ENCODE peak calls at places on chromosome 1, in six cellular contexts. One of them, this sample, is unnamed.

GRCh38 chr1:55353709-55354620 is 138.8 kb upstream of the USP24 start:
- DNase-seq in MCF 10A: peak
- DNase-seq in GM13976: no peak
- DNase-seq in GM03348: no peak
- DNase-seq in activated CD8-positive, alpha-beta memory T cell treated with anti-CD3 and anti-CD28 coated beads for 24 hours: no peak
- DNase-seq in psoas muscle: peak
- DNase-seq in this sample: no peak

GRCh38 chr1:45400049-45400448 is 59.8 kb upstream of the MUTYH start:
- DNase-seq in GM03348: no peak
- DNase-seq in activated CD8-positive, alpha-beta memory T cell treated with anti-CD3 and anti-CD28 coated beads for 24 hours: no peak
- DNase-seq in MCF 10A: no peak
- DNase-seq in psoas muscle: no peak
- DNase-seq in GM13976: no peak
- DNase-seq in this sample: no peak

GRCh38 chr1:31707711-31708110 is 3.9 kb upstream of the COL16A1 start:
- DNase-seq in MCF 10A: peak
- DNase-seq in GM13976: peak
- DNase-seq in GM03348: peak
- DNase-seq in psoas muscle: no peak
- DNase-seq in activated CD8-positive, alpha-beta memory T cell treated with anti-CD3 and anti-CD28 coated beads for 24 hours: no peak
- DNase-seq in this sample: no peak

GRCh38 chr1:66535853-66536252 is 1.9 kb downstream of the SGIP1 start:
- DNase-seq in MCF 10A: no peak
- DNase-seq in activated CD8-positive, alpha-beta memory T cell treated with anti-CD3 and anti-CD28 coated beads for 24 hours: no peak
- DNase-seq in GM03348: no peak
- DNase-seq in GM13976: no peak
- DNase-seq in psoas muscle: no peak
- DNase-seq in this sample: no peak

GRCh38 chr1:93426183-93426582 is 21.7 kb upstream of the FNBP1L start:
- DNase-seq in GM13976: no peak
- DNase-seq in MCF 10A: no peak
- DNase-seq in activated CD8-positive, alpha-beta memory T cell treated with anti-CD3 and anti-CD28 coated beads for 24 hours: no peak
- DNase-seq in GM03348: no peak
- DNase-seq in psoas muscle: no peak
- DNase-seq in this sample: no peak

GRCh38 chr1:211735208-211736170 is 60.1 kb upstream of the NEK2 start:
- DNase-seq in psoas muscle: no peak
- DNase-seq in GM13976: no peak
- DNase-seq in MCF 10A: peak
- DNase-seq in GM03348: peak
- DNase-seq in activated CD8-positive, alpha-beta memory T cell treated with anti-CD3 and anti-CD28 coated beads for 24 hours: no peak
- DNase-seq in this sample: peak

GRCh38 chr1:164783778-164784555 is 225.0 kb downstream of the PBX1 start:
- DNase-seq in MCF 10A: no peak
- DNase-seq in psoas muscle: no peak
- DNase-seq in GM13976: no peak
- DNase-seq in GM03348: no peak
- DNase-seq in activated CD8-positive, alpha-beta memory T cell treated with anti-CD3 and anti-CD28 coated beads for 24 hours: no peak
- DNase-seq in this sample: no peak

GRCh38 chr1:245166471-245166885 is 11.7 kb downstream of the KIF26B start:
- DNase-seq in GM03348: peak
- DNase-seq in psoas muscle: no peak
- DNase-seq in MCF 10A: no peak
- DNase-seq in GM13976: no peak
- DNase-seq in activated CD8-positive, alpha-beta memory T cell treated with anti-CD3 and anti-CD28 coated beads for 24 hours: no peak
- DNase-seq in this sample: no peak

GRCh38 chr1:52294580-52294979 is 71.4 kb downstream of the CC2D1B start:
- DNase-seq in GM13976: no peak
- DNase-seq in activated CD8-positive, alpha-beta memory T cell treated with anti-CD3 and anti-CD28 coated beads for 24 hours: no peak
- DNase-seq in GM03348: peak
- DNase-seq in MCF 10A: no peak
- DNase-seq in psoas muscle: no peak
- DNase-seq in this sample: peak

GRCh38 chr1:164855930-164856329 is 296.9 kb downstream of the PBX1 start:
- DNase-seq in MCF 10A: no peak
- DNase-seq in GM13976: no peak
- DNase-seq in psoas muscle: no peak
- DNase-seq in activated CD8-positive, alpha-beta memory T cell treated with anti-CD3 and anti-CD28 coated beads for 24 hours: no peak
- DNase-seq in GM03348: no peak
- DNase-seq in this sample: no peak